ENCODE peak calls at places on chromosomes 13 and 19, in eight cellular contexts. K, F, Z, X, S, H, T and C are unnamed samples.

GRCh38 chr19:14718522-14719113 is 28.8 kb downstream of the ZNF333 start:
- DNase-seq in T (peak), F (peak), H (no peak), X (no peak), K (no peak), S (no peak), Z (no peak), C (peak)

GRCh38 chr19:2167896-2168618 is 4.3 kb downstream of the DOT1L start:
- DNase-seq in H (peak), T (peak), X (peak), K (no peak), Z (no peak), S (no peak), F (peak), C (peak)

GRCh38 chr13:59641261-59641660 is 522.5 kb downstream of the DIAPH3 start:
- DNase-seq in F (no peak), S (peak), H (peak), K (no peak), X (no peak), T (no peak), Z (no peak), C (no peak)

GRCh38 chr13:30752201-30752797 is 17.0 kb downstream of the ALOX5AP start:
- DNase-seq in X (no peak), S (no peak), T (peak), K (no peak), Z (no peak), H (no peak), F (peak), C (peak)

GRCh38 chr19:27918818-27919217 is 1294.1 kb downstream of the UQCRFS1 start:
- DNase-seq in X (no peak), F (no peak), S (no peak), H (no peak), K (no peak), Z (no peak), T (no peak), C (no peak)

GRCh38 chr13:26219726-26220125 is 2.4 kb downstream of the RNF6 start:
- DNase-seq in X (no peak), T (peak), K (no peak), S (no peak), H (peak), Z (no peak), F (peak), C (peak)

GRCh38 chr13:40269086-40269485 is 397.4 kb downstream of the FOXO1 start:
- DNase-seq in S (no peak), Z (no peak), T (peak), X (no peak), H (no peak), F (no peak), K (no peak), C (peak)

GRCh38 chr19:57280913-57281425 is 684 bp downstream of the ZNF460 start:
- DNase-seq in H (peak), Z (no peak), K (no peak), T (no peak), X (no peak), S (no peak), F (peak), C (peak)

GRCh38 chr13:98405690-98406344 is 171.1 kb downstream of the STK24 start:
- DNase-seq in Z (no peak), S (no peak), H (no peak), X (no peak), K (no peak), T (no peak), F (no peak), C (no peak)

GRCh38 chr13:25286308-25286968 is 850 bp downstream of the MTMR6 start:
- DNase-seq in H (peak), K (no peak), X (no peak), Z (no peak), F (peak), T (peak), S (peak), C (peak)

GRCh38 chr13:111407381-111408131 is 87.1 kb downstream of the TEX29 start:
- DNase-seq in Z (no peak), K (no peak), H (no peak), S (no peak), T (no peak), X (no peak), F (no peak), C (no peak)

GRCh38 chr19:17263712-17264640 is 569 bp downstream of the USHBP1 start:
- DNase-seq in Z (no peak), X (no peak), T (no peak), F (no peak), H (no peak), S (no peak), K (no peak), C (no peak)

GRCh38 chr13:24670174-24670573 is 10.0 kb upstream of the ATP12A start:
- DNase-seq in S (no peak), X (no peak), T (no peak), H (no peak), F (no peak), K (no peak), Z (no peak), C (no peak)

GRCh38 chr19:43395561-43395960 is 19.1 kb upstream of the TEX101 start:
- DNase-seq in S (no peak), K (no peak), F (no peak), H (peak), T (no peak), Z (no peak), X (no peak), C (no peak)

GRCh38 chr19:743168-743687 is 7.7 kb upstream of the MISP start:
- DNase-seq in H (no peak), F (no peak), Z (no peak), S (no peak), T (no peak), K (no peak), X (no peak), C (no peak)

GRCh38 chr13:38657191-38657590 is 29.7 kb upstream of the FREM2 start:
- DNase-seq in T (peak), Z (no peak), H (peak), S (no peak), X (no peak), K (no peak), F (peak), C (peak)

GRCh38 chr19:55301459-55302331 is 17.9 kb downstream of the BRSK1 start:
- DNase-seq in S (peak), X (peak), F (peak), H (peak), T (peak), Z (no peak), K (peak), C (peak)

GRCh38 chr19:14118165-14119051 is 846 bp upstream of the PRKACA start:
- DNase-seq in H (no peak), F (peak), X (no peak), T (peak), K (no peak), Z (no peak), S (peak), C (peak)

GRCh38 chr19:18438331-18439024 is 545 bp upstream of the ISYNA1 start:
- DNase-seq in K (no peak), S (peak), F (peak), Z (no peak), X (no peak), T (peak), H (no peak), C (no peak)

GRCh38 chr13:112995395-112996091 is 26.5 kb downstream of the MCF2L start:
- DNase-seq in F (no peak), S (no peak), X (no peak), K (no peak), H (no peak), T (no peak), Z (no peak), C (no peak)

GRCh38 chr13:113742000-113742441 is 17.0 kb upstream of the TMEM255B start:
- DNase-seq in K (peak), Z (no peak), H (peak), T (peak), X (no peak), S (peak), F (peak), C (peak)

GRCh38 chr19:44512326-44513298 is 12.3 kb upstream of the ZNF180 start:
- DNase-seq in K (peak), X (no peak), H (peak), S (peak), F (peak), T (peak), Z (no peak), C (peak)

GRCh38 chr13:111398715-111399299 is 78.4 kb downstream of the TEX29 start:
- DNase-seq in S (no peak), H (no peak), T (no peak), Z (no peak), K (no peak), X (no peak), F (no peak), C (no peak)

GRCh38 chr19:16070366-16070990 is 5.8 kb upstream of the TPM4 start:
- DNase-seq in X (no peak), Z (no peak), F (peak), H (peak), S (no peak), K (peak), T (no peak), C (no peak)

GRCh38 chr13:30033681-30034447 is 183.4 kb upstream of the UBL3 start:
- DNase-seq in S (no peak), F (peak), Z (no peak), X (no peak), T (peak), K (no peak), H (peak), C (peak)

GRCh38 chr19:10105241-10106099 is 692 bp upstream of the PPAN start:
- DNase-seq in S (no peak), K (no peak), T (no peak), F (peak), H (no peak), X (peak), Z (no peak), C (no peak)

GRCh38 chr19:10106100-10106936 is at the start of gene PPAN:
- DNase-seq in S (peak), K (peak), T (peak), H (peak), F (peak), X (peak), Z (peak), C (peak)

GRCh38 chr19:10107254-10107653 is 1.1 kb downstream of the PPAN start:
- DNase-seq in F (no peak), H (no peak), S (no peak), X (no peak), Z (no peak), T (no peak), K (no peak), C (no peak)

GRCh38 chr19:10109528-10109927 is 2.0 kb upstream of the P2RY11 start:
- DNase-seq in Z (no peak), K (no peak), F (no peak), H (no peak), T (no peak), X (no peak), S (no peak), C (no peak)

GRCh38 chr19:10107817-10108367 is 1.7 kb downstream of the PPAN start:
- DNase-seq in F (no peak), K (no peak), T (no peak), S (no peak), X (no peak), Z (no peak), H (no peak), C (no peak)
- H3K4me3 ChIP-seq in F (peak), K (peak), T (no peak), S (no peak), X (peak), Z (peak), H (peak), C (no peak)

GRCh38 chr19:40393894-40394815 is 4.2 kb upstream of the HIPK4 start:
- DNase-seq in X (no peak), S (no peak), F (no peak), T (no peak), H (no peak), Z (no peak), K (no peak), C (no peak)
- H3K9ac ChIP-seq in X (no peak), S (no peak), F (no peak), T (no peak), H (no peak), Z (no peak), K (no peak), C (no peak)

GRCh38 chr19:5293607-5294089 is 47.0 kb downstream of the PTPRS start:
- DNase-seq in S (peak), Z (no peak), T (peak), F (peak), H (peak), K (no peak), X (no peak), C (no peak)
- H3K4me3 ChIP-seq in S (peak), Z (peak), T (peak), F (peak), H (peak), K (peak), X (no peak), C (peak)

GRCh38 chr13:43193789-43194188 is 170.4 kb downstream of the DNAJC15 start:
- DNase-seq in K (no peak), S (no peak), Z (no peak), F (no peak), T (no peak), X (no peak), H (no peak), C (no peak)

GRCh38 chr13:43195551-43195950 is 172.2 kb downstream of the DNAJC15 start:
- DNase-seq in X (no peak), S (no peak), K (no peak), F (no peak), T (no peak), H (peak), Z (no peak), C (no peak)

GRCh38 chr13:43195112-43195511 is 171.7 kb downstream of the DNAJC15 start:
- DNase-seq in K (no peak), X (no peak), H (no peak), T (no peak), F (no peak), Z (no peak), S (no peak), C (no peak)

GRCh38 chr13:43196750-43197149 is 173.4 kb downstream of the DNAJC15 start:
- DNase-seq in Z (no peak), H (no peak), T (peak), X (no peak), K (no peak), F (no peak), S (no peak), C (no peak)

GRCh38 chr13:43196171-43196611 is 172.8 kb downstream of the DNAJC15 start:
- DNase-seq in Z (no peak), K (no peak), T (peak), X (no peak), F (peak), S (no peak), H (no peak), C (no peak)
- H3K9ac ChIP-seq in Z (no peak), K (no peak), T (peak), X (no peak), F (no peak), S (no peak), H (no peak), C (no peak)